ENCODE peak calls at places on chromosomes 1 and 21, in ten cellular contexts. S is tibial artery; K is epithelial cell of prostate; R is cardiac muscle cell; Q is A549; I is mammary epithelial cell; E is Panc1; P is tibial nerve; Y is right cardiac atrium; D is CD8-positive, alpha-beta T cell. T is an unnamed sample.

GRCh38 chr1:7929637-7930036 is 11.0 kb downstream of the TNFRSF9 start:
- DNase-seq in S (no peak), K (no peak), R (no peak), Q (no peak), I (no peak), E (no peak), P (no peak), Y (no peak), D (no peak), T (no peak)

GRCh38 chr1:17671741-17672140 is 83.4 kb upstream of the ACTL8 start:
- DNase-seq in S (no peak), K (no peak), R (no peak), Q (no peak), I (no peak), E (no peak), P (no peak), Y (no peak), D (no peak), T (no peak)

GRCh38 chr1:27658951-27659496 is 13.0 kb downstream of the IFI6 start:
- DNase-seq in S (no peak), K (peak), R (peak), Q (no peak), I (peak), E (no peak), P (no peak), Y (no peak), D (no peak), T (no peak)

GRCh38 chr1:228207851-228208821 is at the start of gene OBSCN:
- DNase-seq in S (peak), K (no peak), R (no peak), Q (no peak), I (no peak), E (no peak), P (no peak), Y (peak), D (peak), T (no peak)

GRCh38 chr21:42553435-42553834 is 39.8 kb downstream of the SLC37A1 start:
- DNase-seq in S (no peak), K (no peak), R (peak), Q (no peak), I (no peak), E (no peak), P (no peak), Y (no peak), D (no peak), T (no peak)

GRCh38 chr1:35049116-35049515 is 17.4 kb upstream of the ZMYM6 start:
- DNase-seq in S (no peak), K (no peak), R (peak), Q (no peak), I (no peak), E (no peak), P (no peak), Y (no peak), D (no peak), T (no peak)

GRCh38 chr1:33244143-33244808 is 12.0 kb upstream of the ZNF362 start:
- DNase-seq in S (no peak), K (peak), R (no peak), Q (no peak), I (peak), E (no peak), P (no peak), Y (no peak), D (no peak), T (no peak)

GRCh38 chr1:32393832-32394140 is 455 bp downstream of the BSDC1 start:
- DNase-seq in S (peak), K (no peak), R (peak), Q (no peak), I (no peak), E (no peak), P (peak), Y (no peak), D (no peak), T (no peak)

GRCh38 chr1:24155011-24155782 is 12.3 kb upstream of the IL22RA1 start:
- DNase-seq in S (no peak), K (peak), R (no peak), Q (peak), I (peak), E (no peak), P (no peak), Y (no peak), D (no peak), T (no peak)

GRCh38 chr1:209768354-209768774 is 12.5 kb downstream of the TRAF3IP3 start:
- DNase-seq in S (no peak), K (no peak), R (no peak), Q (no peak), I (peak), E (no peak), P (no peak), Y (no peak), D (peak), T (peak)

GRCh38 chr1:236673284-236673919 is 12.9 kb upstream of the ACTN2 start:
- DNase-seq in S (no peak), K (no peak), R (peak), Q (no peak), I (no peak), E (no peak), P (no peak), Y (no peak), D (no peak), T (no peak)

GRCh38 chr21:41752231-41752681 is 14.6 kb downstream of the RIPK4 start:
- DNase-seq in S (no peak), K (peak), R (peak), Q (no peak), I (peak), E (no peak), P (no peak), Y (no peak), D (no peak), T (no peak)

GRCh38 chr1:235343726-235344125 is 15.4 kb downstream of the GGPS1 start:
- DNase-seq in S (no peak), K (no peak), R (no peak), Q (no peak), I (no peak), E (no peak), P (no peak), Y (no peak), D (no peak), T (no peak)
- H3K27ac ChIP-seq in S (no peak), K (no peak), R (no peak), Q (no peak), I (no peak), E (no peak), P (no peak), Y (no peak), D (no peak), T (no peak)

GRCh38 chr1:233253231-233254038 is 42.1 kb downstream of the PCNX2 start:
- DNase-seq in S (no peak), K (no peak), R (peak), Q (no peak), I (peak), E (no peak), P (no peak), Y (no peak), D (no peak), T (no peak)
- H3K27ac ChIP-seq in S (no peak), K (no peak), R (no peak), Q (no peak), I (no peak), E (no peak), P (no peak), Y (no peak), D (no peak), T (no peak)

GRCh38 chr1:159774465-159774864 is 6.3 kb upstream of the DUSP23 start:
- DNase-seq in S (no peak), K (no peak), R (no peak), Q (no peak), I (no peak), E (no peak), P (no peak), Y (no peak), D (no peak), T (no peak)
- H3K27ac ChIP-seq in S (no peak), K (no peak), R (no peak), Q (no peak), I (no peak), E (no peak), P (no peak), Y (no peak), D (no peak), T (no peak)

GRCh38 chr21:33078907-33079582 is 9.1 kb downstream of the OLIG1 start:
- DNase-seq in S (no peak), K (peak), R (peak), Q (peak), I (peak), E (peak), P (no peak), Y (no peak), D (no peak), T (no peak)
- H3K27ac ChIP-seq in S (no peak), K (no peak), R (no peak), Q (no peak), I (no peak), E (no peak), P (peak), Y (no peak), D (no peak), T (no peak)

GRCh38 chr1:41876533-41877445 is 41.9 kb downstream of the HIVEP3 start:
- DNase-seq in S (no peak), K (no peak), R (peak), Q (no peak), I (no peak), E (no peak), P (no peak), Y (no peak), D (no peak), T (no peak)

GRCh38 chr1:41872074-41872473 is 46.6 kb downstream of the HIVEP3 start:
- DNase-seq in S (no peak), K (no peak), R (no peak), Q (no peak), I (no peak), E (no peak), P (no peak), Y (no peak), D (no peak), T (no peak)

GRCh38 chr1:41875487-41875886 is 43.2 kb downstream of the HIVEP3 start:
- DNase-seq in S (no peak), K (no peak), R (no peak), Q (no peak), I (no peak), E (no peak), P (no peak), Y (no peak), D (no peak), T (no peak)

GRCh38 chr1:41874350-41874749 is 44.4 kb downstream of the HIVEP3 start:
- DNase-seq in S (no peak), K (no peak), R (no peak), Q (no peak), I (no peak), E (no peak), P (no peak), Y (no peak), D (no peak), T (no peak)

DNA sequence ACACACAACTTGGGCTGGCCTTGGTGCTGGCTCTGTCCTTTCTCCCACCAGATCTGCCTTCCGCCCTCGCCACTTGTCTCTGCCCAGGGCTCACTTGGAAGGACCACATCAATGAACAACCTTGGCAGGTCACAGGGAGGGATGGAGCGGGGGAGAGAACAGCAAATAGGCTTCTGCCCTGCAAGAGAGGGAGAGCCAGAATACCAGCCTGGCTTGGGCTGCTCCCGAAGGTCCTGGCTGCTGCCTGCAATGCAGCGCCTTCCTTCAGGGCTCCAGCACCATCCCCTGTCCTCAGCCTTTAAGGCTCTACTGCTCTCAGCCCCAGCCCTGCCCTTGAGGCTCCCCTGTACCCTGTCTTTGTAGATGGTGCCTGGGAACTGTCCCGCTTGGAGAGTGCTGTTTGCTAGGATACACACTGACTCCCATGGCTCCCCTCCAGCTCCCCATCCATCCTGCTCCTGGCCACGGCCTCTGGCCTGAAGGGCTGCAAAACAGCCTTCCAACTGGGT is 43.8 kb downstream of the HIVEP3 start:
- DNase-seq in S (no peak), K (no peak), R (no peak), Q (no peak), I (no peak), E (no peak), P (no peak), Y (peak), D (no peak), T (no peak)
- H3K27ac ChIP-seq in S (no peak), K (no peak), R (no peak), Q (no peak), I (no peak), E (peak), P (no peak), Y (peak), D (no peak), T (no peak)

GRCh38 chr1:18941221-18942141 is 15.0 kb downstream of the IFFO2 start:
- DNase-seq in S (no peak), K (peak), R (peak), Q (peak), I (peak), E (no peak), P (no peak), Y (peak), D (no peak), T (no peak)
- H3K27ac ChIP-seq in S (peak), K (peak), R (no peak), Q (peak), I (peak), E (peak), P (peak), Y (peak), D (no peak), T (no peak)

GRCh38 chr1:203628997-203629508 is 2.4 kb downstream of the ATP2B4 start:
- DNase-seq in S (no peak), K (no peak), R (no peak), Q (no peak), I (no peak), E (no peak), P (no peak), Y (no peak), D (peak), T (peak)

GRCh38 chr1:203631349-203631748 is 4.7 kb downstream of the ATP2B4 start:
- DNase-seq in S (no peak), K (no peak), R (no peak), Q (no peak), I (no peak), E (no peak), P (no peak), Y (no peak), D (no peak), T (no peak)

GRCh38 chr1:203631946-203632345 is 5.3 kb downstream of the ATP2B4 start:
- DNase-seq in S (no peak), K (no peak), R (no peak), Q (no peak), I (no peak), E (no peak), P (no peak), Y (no peak), D (no peak), T (no peak)

GRCh38 chr1:203629509-203630082 is 3.0 kb downstream of the ATP2B4 start:
- DNase-seq in S (peak), K (no peak), R (peak), Q (no peak), I (no peak), E (no peak), P (peak), Y (peak), D (peak), T (peak)

DNA sequence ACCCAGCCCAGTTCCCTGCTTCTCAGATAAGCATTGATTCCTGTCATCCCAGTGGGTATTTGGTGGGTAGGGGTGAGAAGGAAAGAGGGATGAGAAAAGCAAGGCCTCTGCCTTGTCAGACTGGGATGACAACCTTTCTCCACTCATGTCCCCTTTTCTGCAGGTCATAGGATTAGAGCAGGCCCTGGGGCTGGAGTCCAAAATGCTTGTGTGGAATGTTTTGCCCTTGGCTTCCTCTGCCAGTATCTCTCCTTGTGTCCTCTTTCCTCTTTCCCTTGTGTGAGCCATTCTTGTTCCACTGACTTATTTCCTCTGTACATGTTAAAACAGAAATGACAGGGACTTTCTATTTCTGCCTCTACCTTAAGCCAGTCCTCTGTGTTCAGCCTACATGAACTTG is 4.1 kb downstream of the ATP2B4 start:
- DNase-seq in S (no peak), K (no peak), R (no peak), Q (no peak), I (no peak), E (no peak), P (no peak), Y (no peak), D (no peak), T (no peak)
- H3K27ac ChIP-seq in S (peak), K (peak), R (no peak), Q (no peak), I (no peak), E (peak), P (peak), Y (peak), D (no peak), T (no peak)

GRCh38 chr1:161440312-161440894 is 64.9 kb upstream of the FCGR2A start:
- DNase-seq in S (no peak), K (no peak), R (peak), Q (peak), I (peak), E (no peak), P (no peak), Y (peak), D (peak), T (peak)
- H3K27ac ChIP-seq in S (no peak), K (peak), R (no peak), Q (peak), I (no peak), E (peak), P (peak), Y (no peak), D (no peak), T (no peak)

DNA sequence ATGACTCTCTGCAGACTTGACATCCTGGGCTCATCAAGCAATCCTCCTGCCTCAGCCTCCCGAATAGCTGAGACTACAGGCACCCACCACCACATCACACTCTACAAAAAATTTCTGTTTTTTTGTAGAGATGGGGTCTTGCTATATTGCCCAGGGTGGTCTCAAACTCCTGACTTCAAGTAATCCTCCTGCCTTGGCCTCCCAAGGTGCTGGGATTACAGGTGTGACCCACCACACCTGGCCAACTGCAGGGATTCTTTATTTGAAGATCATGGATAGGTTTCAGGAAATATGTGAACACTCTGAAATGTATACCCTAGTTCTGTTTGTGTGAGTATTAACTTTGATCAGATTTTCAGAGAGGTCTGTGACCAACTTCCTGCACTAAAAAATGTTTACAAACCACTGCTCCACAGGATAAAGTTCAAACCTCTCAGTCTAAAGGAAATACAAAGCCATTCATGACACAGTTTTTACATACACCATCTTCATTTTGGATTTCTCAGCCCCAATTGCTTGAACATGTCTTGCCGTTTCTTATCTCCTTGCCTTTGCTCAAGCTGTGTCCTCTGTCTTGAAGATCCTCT is 252.3 kb upstream of the FGGY start:
- DNase-seq in S (no peak), K (no peak), R (no peak), Q (no peak), I (no peak), E (no peak), P (no peak), Y (no peak), D (no peak), T (peak)
- H3K27ac ChIP-seq in S (no peak), K (no peak), R (no peak), Q (peak), I (no peak), E (no peak), P (no peak), Y (no peak), D (no peak), T (no peak)

T was measured in naive thymus-derived CD4-positive, alpha-beta T cell.